ENCODE peak calls at places on chromosomes 5 and 9, in seven cellular contexts. M is cardiac fibroblast; B is activated CD8-positive, alpha-beta memory T cell treated with anti-CD3 and anti-CD28 coated beads, Interleukin-2, amount 50 U/mL, for 48 hours; F is LoVo; Q is activated B cell treated with CpG ODN at 0.5 μM for 24 hours; S is activated CD4-positive, alpha-beta memory T cell treated with anti-CD3 and anti-CD28 coated beads, Interleukin-2, amount 10 ng/mL, durations not matched to agents 7 days and 5 days; A is globus pallidus. G is an unnamed sample.

GRCh38 chr5:176648467-176649194 is 1.3 kb downstream of the TSPAN17 start:
- DNase-seq in Q (no peak), F (no peak), M (no peak), B (no peak), A (no peak), S (no peak), G (no peak)

GRCh38 chr9:78235296-78235770 is 542 bp upstream of the CEP78 start:
- DNase-seq in F (no peak), B (no peak), A (no peak), M (peak), S (no peak), Q (no peak), G (no peak)

GRCh38 chr9:18542837-18543405 is 69.0 kb downstream of the ADAMTSL1 start:
- DNase-seq in S (no peak), A (no peak), M (peak), B (no peak), F (no peak), Q (no peak), G (no peak)

GRCh38 chr9:116323012-116323411 is 169.4 kb downstream of the PAPPA start:
- DNase-seq in Q (no peak), F (no peak), S (no peak), B (no peak), M (no peak), A (no peak), G (no peak)

GRCh38 chr9:110828148-110828730 is 159.6 kb downstream of the MUSK start:
- DNase-seq in M (peak), F (no peak), B (no peak), Q (no peak), S (no peak), A (peak), G (peak)

GRCh38 chr5:97624861-97625260 is 441.8 kb upstream of the RIOK2 start:
- DNase-seq in F (no peak), Q (no peak), M (peak), A (no peak), S (no peak), B (no peak), G (no peak)

GRCh38 chr5:149186506-149186905 is 45.2 kb downstream of the ABLIM3 start:
- DNase-seq in B (no peak), M (no peak), A (no peak), F (no peak), Q (no peak), S (no peak), G (no peak)

GRCh38 chr9:112180387-112180881 is 5.3 kb upstream of the SUSD1 start:
- DNase-seq in Q (no peak), S (peak), B (no peak), M (no peak), F (no peak), A (no peak), G (no peak)

GRCh38 chr5:126108505-126108904 is 314.7 kb upstream of the GRAMD2B start:
- DNase-seq in F (no peak), M (no peak), Q (no peak), S (no peak), B (no peak), A (no peak), G (no peak)

GRCh38 chr5:96377167-96377566 is 55.9 kb downstream of the PCSK1 start:
- DNase-seq in Q (no peak), F (no peak), B (no peak), M (no peak), A (no peak), S (no peak), G (no peak)

GRCh38 chr9:105142406-105143092 is 101.9 kb upstream of the SLC44A1 start:
- DNase-seq in A (no peak), S (no peak), Q (no peak), M (peak), F (no peak), B (peak), G (no peak)

GRCh38 chr5:75668348-75668895 is 48.8 kb downstream of the POC5 start:
- DNase-seq in A (no peak), Q (no peak), B (no peak), F (no peak), M (no peak), S (no peak), G (no peak)

GRCh38 chr5:173327084-173327947 is 898 bp downstream of the STC2 start:
- DNase-seq in M (peak), S (peak), F (no peak), Q (no peak), A (no peak), B (peak), G (no peak)

GRCh38 chr9:122474561-122474960 is 3.2 kb downstream of the OR1J1 start:
- DNase-seq in Q (no peak), M (no peak), F (no peak), B (no peak), A (no peak), S (no peak), G (no peak)